ENCODE peak calls at places on chromosomes 2 and 18, in five cellular contexts. One of them, this sample, is unnamed.

GRCh38 chr18:73940721-73941120 is 206.9 kb downstream of the FBXO15 start:
- DNase-seq in tibial artery: no peak
- DNase-seq in PC-3: no peak
- DNase-seq in dorsolateral prefrontal cortex: no peak
- DNase-seq in IMR-90: no peak
- DNase-seq in this sample: no peak

GRCh38 chr18:8366070-8366469 is 243.2 kb upstream of the RAB12 start:
- DNase-seq in tibial artery: no peak
- DNase-seq in PC-3: no peak
- DNase-seq in dorsolateral prefrontal cortex: no peak
- DNase-seq in IMR-90: no peak
- DNase-seq in this sample: no peak

GRCh38 chr2:120871016-120871635 is 135.5 kb downstream of the GLI2 start:
- DNase-seq in tibial artery: no peak
- DNase-seq in PC-3: no peak
- DNase-seq in dorsolateral prefrontal cortex: no peak
- DNase-seq in IMR-90: no peak
- DNase-seq in this sample: no peak

GRCh38 chr2:165950438-165950837 is 3.1 kb downstream of the TTC21B start:
- DNase-seq in tibial artery: no peak
- DNase-seq in PC-3: no peak
- DNase-seq in dorsolateral prefrontal cortex: no peak
- DNase-seq in IMR-90: no peak
- DNase-seq in this sample: no peak

GRCh38 chr2:241036397-241036963 is 38.1 kb downstream of the SNED1 start:
- DNase-seq in tibial artery: peak; percentile 68
- DNase-seq in PC-3: peak; percentile 14
- DNase-seq in dorsolateral prefrontal cortex: no peak
- DNase-seq in IMR-90: no peak
- DNase-seq in this sample: peak; percentile 13

GRCh38 chr2:176079851-176080539 is 3.8 kb downstream of the EVX2 start:
- DNase-seq in tibial artery: no peak
- DNase-seq in PC-3: no peak
- DNase-seq in dorsolateral prefrontal cortex: no peak
- DNase-seq in IMR-90: peak; percentile 30
- DNase-seq in this sample: peak; percentile 16

GRCh38 chr2:26500406-26500805 is 22.5 kb upstream of the OTOF start:
- DNase-seq in tibial artery: no peak
- DNase-seq in PC-3: no peak
- DNase-seq in dorsolateral prefrontal cortex: no peak
- DNase-seq in IMR-90: no peak
- DNase-seq in this sample: no peak

GRCh38 chr2:100786297-100786658 is 33.7 kb upstream of the NPAS2 start:
- DNase-seq in tibial artery: peak; percentile 81
- DNase-seq in PC-3: peak; percentile 96
- DNase-seq in dorsolateral prefrontal cortex: peak; percentile 68
- DNase-seq in IMR-90: peak; percentile 82
- DNase-seq in this sample: peak; percentile 84

GRCh38 chr18:39835303-39836030 is 2119.6 kb upstream of the PIK3C3 start:
- DNase-seq in tibial artery: no peak
- DNase-seq in PC-3: no peak
- DNase-seq in dorsolateral prefrontal cortex: no peak
- DNase-seq in IMR-90: peak; percentile 2
- DNase-seq in this sample: no peak

GRCh38 chr2:120397362-120397811 is 51.5 kb downstream of the INHBB start:
- DNase-seq in tibial artery: no peak
- DNase-seq in PC-3: peak; percentile 94
- DNase-seq in dorsolateral prefrontal cortex: no peak
- DNase-seq in IMR-90: no peak
- DNase-seq in this sample: no peak

GRCh38 chr18:55768255-55768654 is 180.3 kb upstream of the TCF4 start:
- DNase-seq in tibial artery: no peak
- DNase-seq in PC-3: no peak
- DNase-seq in dorsolateral prefrontal cortex: no peak
- DNase-seq in IMR-90: peak; percentile 36
- DNase-seq in this sample: no peak

GRCh38 chr2:64721326-64721633 is 67.6 kb upstream of the SERTAD2 start:
- DNase-seq in tibial artery: no peak
- DNase-seq in PC-3: no peak
- DNase-seq in dorsolateral prefrontal cortex: no peak
- DNase-seq in IMR-90: no peak
- DNase-seq in this sample: no peak

GRCh38 chr2:110946892-110947291 is 173.8 kb upstream of the BCL2L11 start:
- DNase-seq in tibial artery: no peak
- DNase-seq in PC-3: no peak
- DNase-seq in dorsolateral prefrontal cortex: no peak
- DNase-seq in IMR-90: no peak
- DNase-seq in this sample: no peak

GRCh38 chr2:120875431-120875830 is 139.8 kb downstream of the GLI2 start:
- DNase-seq in tibial artery: no peak
- DNase-seq in PC-3: no peak
- DNase-seq in dorsolateral prefrontal cortex: no peak
- DNase-seq in IMR-90: no peak
- DNase-seq in this sample: no peak

GRCh38 chr18:50563376-50563775 is 3.5 kb downstream of the MAPK4 start:
- DNase-seq in tibial artery: no peak
- DNase-seq in PC-3: no peak
- DNase-seq in dorsolateral prefrontal cortex: no peak
- DNase-seq in IMR-90: no peak
- DNase-seq in this sample: no peak

GRCh38 chr2:54081574-54081973 is 33.8 kb upstream of the ACYP2 start:
- DNase-seq in tibial artery: no peak
- DNase-seq in PC-3: peak; percentile 59
- DNase-seq in dorsolateral prefrontal cortex: no peak
- DNase-seq in IMR-90: peak; percentile 57
- DNase-seq in this sample: no peak

GRCh38 chr2:7765236-7765635 is 848.0 kb downstream of the RNF144A start:
- DNase-seq in tibial artery: no peak
- DNase-seq in PC-3: no peak
- DNase-seq in dorsolateral prefrontal cortex: no peak
- DNase-seq in IMR-90: no peak
- DNase-seq in this sample: no peak

GRCh38 chr2:127651987-127652550 is 6.1 kb downstream of the GPR17 start:
- DNase-seq in tibial artery: peak; percentile 94
- DNase-seq in PC-3: no peak
- DNase-seq in dorsolateral prefrontal cortex: peak; percentile 74
- DNase-seq in IMR-90: no peak
- DNase-seq in this sample: peak; percentile 40

GRCh38 chr2:26900831-26901321 is 52.9 kb downstream of the DPYSL5 start:
- DNase-seq in tibial artery: no peak
- DNase-seq in PC-3: no peak
- DNase-seq in dorsolateral prefrontal cortex: no peak
- DNase-seq in IMR-90: no peak
- DNase-seq in this sample: no peak

GRCh38 chr18:50203801-50204604 is 9.1 kb upstream of the MYO5B start:
- DNase-seq in tibial artery: no peak
- DNase-seq in PC-3: peak; percentile 52
- DNase-seq in dorsolateral prefrontal cortex: peak; percentile 40
- DNase-seq in IMR-90: peak; percentile 9
- DNase-seq in this sample: peak; percentile 24

GRCh38 chr2:170715062-170715931 is at the start of gene SP5:
- DNase-seq in tibial artery: peak; percentile 78
- DNase-seq in PC-3: peak; percentile 65
- DNase-seq in dorsolateral prefrontal cortex: no peak
- DNase-seq in IMR-90: peak; percentile 29
- DNase-seq in this sample: peak; percentile 37

GRCh38 chr2:75846683-75847190 is 136.0 kb upstream of the GCFC2 start:
- DNase-seq in tibial artery: no peak
- DNase-seq in PC-3: no peak
- DNase-seq in dorsolateral prefrontal cortex: no peak
- DNase-seq in IMR-90: no peak
- DNase-seq in this sample: no peak

GRCh38 chr2:109351164-109351756 is 222.3 kb downstream of the SH3RF3 start:
- DNase-seq in tibial artery: peak; percentile 91
- DNase-seq in PC-3: peak; percentile 97
- DNase-seq in dorsolateral prefrontal cortex: no peak
- DNase-seq in IMR-90: peak; percentile 87
- DNase-seq in this sample: peak; percentile 74

GRCh38 chr2:208927867-208928266 is 496.0 kb upstream of the MAP2 start:
- DNase-seq in tibial artery: no peak
- DNase-seq in PC-3: no peak
- DNase-seq in dorsolateral prefrontal cortex: no peak
- DNase-seq in IMR-90: no peak
- DNase-seq in this sample: no peak

GRCh38 chr2:6814869-6815268 is 50.8 kb downstream of the CMPK2 start:
- DNase-seq in tibial artery: no peak
- DNase-seq in PC-3: no peak
- DNase-seq in dorsolateral prefrontal cortex: no peak
- DNase-seq in IMR-90: no peak
- DNase-seq in this sample: no peak

GRCh38 chr18:8367217-8367988 is 241.8 kb upstream of the RAB12 start:
- DNase-seq in tibial artery: no peak
- DNase-seq in PC-3: peak; percentile 49
- DNase-seq in dorsolateral prefrontal cortex: peak; percentile 40
- DNase-seq in IMR-90: no peak
- DNase-seq in this sample: no peak

GRCh38 chr2:135817466-135817865 is 19.5 kb downstream of the LCT start:
- DNase-seq in tibial artery: no peak
- DNase-seq in PC-3: no peak
- DNase-seq in dorsolateral prefrontal cortex: no peak
- DNase-seq in IMR-90: no peak
- DNase-seq in this sample: no peak

GRCh38 chr2:135815269-135815668 is 21.7 kb downstream of the LCT start:
- DNase-seq in tibial artery: no peak
- DNase-seq in PC-3: no peak
- DNase-seq in dorsolateral prefrontal cortex: no peak
- DNase-seq in IMR-90: no peak
- DNase-seq in this sample: no peak

GRCh38 chr2:135817946-135818345 is 19.0 kb downstream of the LCT start:
- DNase-seq in tibial artery: no peak
- DNase-seq in PC-3: no peak
- DNase-seq in dorsolateral prefrontal cortex: no peak
- DNase-seq in IMR-90: no peak
- DNase-seq in this sample: no peak

GRCh38 chr2:135812907-135813511 is 24.0 kb downstream of the LCT start:
- DNase-seq in tibial artery: no peak
- DNase-seq in PC-3: no peak
- DNase-seq in dorsolateral prefrontal cortex: no peak
- DNase-seq in IMR-90: no peak
- DNase-seq in this sample: no peak
- TF ChIP-seq CTCF in tibial artery: no peak
- TF ChIP-seq CTCF in PC-3: no peak
- TF ChIP-seq CTCF in dorsolateral prefrontal cortex: no peak
- TF ChIP-seq CTCF in IMR-90: no peak
- TF ChIP-seq CTCF in this sample: no peak

DNA sequence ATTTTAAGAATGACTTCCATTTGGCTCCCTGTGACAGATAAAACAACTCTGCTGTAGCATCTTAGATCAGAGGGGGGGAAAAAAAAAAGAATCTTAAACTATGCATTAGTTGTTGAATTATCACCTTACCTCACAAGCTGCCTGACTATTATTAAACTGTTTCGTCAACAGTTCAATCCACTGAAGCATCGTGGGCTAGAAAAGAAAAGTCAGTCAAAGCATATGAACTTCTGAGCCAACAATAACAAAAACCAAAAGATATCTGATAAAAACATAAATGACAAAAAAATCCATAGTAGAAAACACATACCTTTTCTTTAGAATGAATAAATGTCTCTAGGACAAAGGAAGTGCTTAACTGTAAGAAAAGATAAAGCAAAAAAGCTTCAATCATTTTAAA is 73.7 kb downstream of the C2orf74 start:
- DNase-seq in tibial artery: no peak
- DNase-seq in PC-3: no peak
- DNase-seq in dorsolateral prefrontal cortex: no peak
- DNase-seq in IMR-90: no peak
- DNase-seq in this sample: no peak
- H3K4me3 ChIP-seq in tibial artery: no peak overlapping the region
- H3K4me3 ChIP-seq in PC-3: no peak overlapping the region
- H3K4me3 ChIP-seq in dorsolateral prefrontal cortex: no peak overlapping the region
- H3K4me3 ChIP-seq in IMR-90: no peak overlapping the region
- H3K4me3 ChIP-seq in this sample: no peak overlapping the region

GRCh38 chr18:59068672-59069071 is 71.0 kb upstream of the SEC11C start:
- DNase-seq in tibial artery: no peak
- DNase-seq in PC-3: no peak
- DNase-seq in dorsolateral prefrontal cortex: no peak
- DNase-seq in IMR-90: no peak
- DNase-seq in this sample: no peak
- TF ChIP-seq CTCF in tibial artery: no peak
- TF ChIP-seq CTCF in PC-3: no peak
- TF ChIP-seq CTCF in dorsolateral prefrontal cortex: no peak
- TF ChIP-seq CTCF in IMR-90: no peak
- TF ChIP-seq CTCF in this sample: no peak

GRCh38 chr2:238560234-238560633 is 133.5 kb downstream of the ASB1 start:
- DNase-seq in tibial artery: no peak
- DNase-seq in PC-3: peak; percentile 21
- DNase-seq in dorsolateral prefrontal cortex: no peak
- DNase-seq in IMR-90: no peak
- DNase-seq in this sample: no peak
- H3K4me3 ChIP-seq in tibial artery: no peak overlapping the region
- H3K4me3 ChIP-seq in PC-3: no peak overlapping the region
- H3K4me3 ChIP-seq in dorsolateral prefrontal cortex: no peak overlapping the region
- H3K4me3 ChIP-seq in IMR-90: no peak overlapping the region
- H3K4me3 ChIP-seq in this sample: no peak overlapping the region

GRCh38 chr18:3653263-3653858 is 203.4 kb downstream of the TGIF1 start:
- DNase-seq in tibial artery: no peak
- DNase-seq in PC-3: no peak
- DNase-seq in dorsolateral prefrontal cortex: no peak
- DNase-seq in IMR-90: no peak
- DNase-seq in this sample: peak; percentile 34
- TF ChIP-seq CTCF in tibial artery: no peak
- TF ChIP-seq CTCF in PC-3: no peak
- TF ChIP-seq CTCF in dorsolateral prefrontal cortex: no peak
- TF ChIP-seq CTCF in IMR-90: no peak
- TF ChIP-seq CTCF in this sample: no peak

GRCh38 chr18:13465476-13465875 is 246.9 kb downstream of the LDLRAD4 start:
- DNase-seq in tibial artery: peak; percentile 43
- DNase-seq in PC-3: no peak
- DNase-seq in dorsolateral prefrontal cortex: no peak
- DNase-seq in IMR-90: no peak
- DNase-seq in this sample: no peak
- H3K4me3 ChIP-seq in tibial artery: no peak overlapping the region
- H3K4me3 ChIP-seq in PC-3: no peak overlapping the region
- H3K4me3 ChIP-seq in dorsolateral prefrontal cortex: no peak overlapping the region
- H3K4me3 ChIP-seq in IMR-90: no peak overlapping the region
- H3K4me3 ChIP-seq in this sample: no peak overlapping the region

GRCh38 chr2:191302459-191303155 is 57.4 kb downstream of the MYO1B start:
- DNase-seq in tibial artery: no peak
- DNase-seq in PC-3: peak; percentile 46
- DNase-seq in dorsolateral prefrontal cortex: no peak
- DNase-seq in IMR-90: peak; percentile 23
- DNase-seq in this sample: no peak
- TF ChIP-seq CTCF in tibial artery: no peak
- TF ChIP-seq CTCF in PC-3: peak; percentile 48
- TF ChIP-seq CTCF in dorsolateral prefrontal cortex: no peak
- TF ChIP-seq CTCF in IMR-90: peak; percentile 18
- TF ChIP-seq CTCF in this sample: peak; percentile 7